ENCODE peak calls at places on chromosomes 6 and 20, in ten cellular contexts. D, A, K, Z, Q, J, N, F, O and E are unnamed samples.

GRCh38 chr20:59342017-59342957 is 41.9 kb downstream of the EDN3 start:
- DNase-seq in D (no peak), A (no peak), K (no peak), Z (no peak), Q (no peak), J (no peak), N (no peak), F (no peak), O (no peak), E (no peak)

GRCh38 chr6:4466769-4467480 is 309.3 kb upstream of the CDYL start:
- DNase-seq in D (no peak), A (no peak), K (no peak), Z (no peak), Q (no peak), J (no peak), N (no peak), F (no peak), O (no peak), E (no peak)

GRCh38 chr6:17004269-17004668 is 97.6 kb upstream of the STMND1 start:
- DNase-seq in D (no peak), A (no peak), K (no peak), Z (no peak), Q (no peak), J (no peak), N (no peak), F (no peak), O (no peak), E (no peak)

GRCh38 chr6:88964509-88964908 is 1.1 kb upstream of the RNGTT start:
- DNase-seq in D (no peak), A (no peak), K (no peak), Z (no peak), Q (no peak), J (no peak), N (no peak), F (no peak), O (no peak), E (no peak)

GRCh38 chr6:11854418-11855165 is 76.0 kb upstream of the ADTRP start:
- DNase-seq in D (peak; percentile 75), A (no peak), K (no peak), Z (no peak), Q (no peak), J (peak; percentile 43), N (no peak), F (no peak), O (peak; percentile 59), E (no peak)

GRCh38 chr6:135181333-135182119 is 418 bp downstream of the MYB start:
- DNase-seq in D (no peak), A (peak; percentile 48), K (no peak), Z (no peak), Q (peak; percentile 80), J (no peak), N (no peak), F (no peak), O (no peak), E (peak; percentile 59)

GRCh38 chr6:134363323-134364039 is 45.6 kb upstream of the SGK1 start:
- DNase-seq in D (peak; percentile 94), A (no peak), K (no peak), Z (no peak), Q (no peak), J (no peak), N (no peak), F (no peak), O (no peak), E (no peak)

GRCh38 chr6:46058951-46059350 is 43.3 kb upstream of the CLIC5 start:
- DNase-seq in D (no peak), A (no peak), K (no peak), Z (no peak), Q (no peak), J (no peak), N (no peak), F (no peak), O (no peak), E (no peak)

GRCh38 chr6:170516783-170517616 is 36.1 kb downstream of the PSMB1 start:
- DNase-seq in D (peak; percentile 71), A (no peak), K (peak; percentile 19), Z (peak; percentile 52), Q (no peak), J (peak; percentile 83), N (peak; percentile 15), F (peak; percentile 35), O (peak; percentile 30), E (no peak)

DNA sequence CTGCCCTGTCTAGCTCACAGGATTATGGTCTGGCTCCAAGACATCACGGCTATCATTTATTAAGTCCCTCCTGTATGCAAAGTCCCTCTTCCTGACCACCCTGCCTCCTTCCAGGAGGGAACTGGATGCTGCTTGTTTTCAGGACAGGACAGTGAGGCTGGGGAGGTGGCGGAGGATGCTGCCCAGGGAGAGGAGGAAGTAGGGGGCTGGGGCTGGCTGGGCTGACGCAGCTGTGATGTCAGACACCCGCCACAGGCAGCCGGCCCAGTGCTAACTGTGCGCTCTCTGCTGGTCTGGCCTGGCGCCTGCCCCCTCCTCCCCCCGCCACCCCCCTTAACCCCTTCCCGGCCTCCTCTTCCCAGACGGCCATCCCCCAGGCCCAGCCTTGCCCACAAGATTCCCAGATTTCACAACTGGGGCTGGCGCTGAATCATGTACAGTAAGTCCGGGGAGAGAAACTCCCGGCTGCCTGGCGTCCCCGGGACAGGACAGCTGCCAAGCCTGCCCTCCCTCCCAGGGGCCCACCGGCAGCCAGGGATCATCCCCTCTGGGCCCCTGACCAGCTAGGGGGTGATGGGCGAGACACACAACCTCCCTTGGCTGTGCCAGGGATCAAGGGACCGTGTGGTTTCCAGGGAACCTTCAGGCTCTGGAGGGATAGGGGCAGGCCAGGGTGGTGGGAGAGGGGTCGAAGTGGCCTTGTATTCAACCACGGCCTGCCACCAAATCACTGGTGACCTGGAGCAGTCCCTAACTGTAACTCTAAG is 118.1 kb downstream of the CEBPB start:
- DNase-seq in D (peak; percentile 93), A (peak; percentile 95), K (peak; percentile 88), Z (peak; percentile 80), Q (peak; percentile 95), J (peak; percentile 99), N (peak; percentile 90), F (peak; percentile 91), O (peak; percentile 78), E (peak; percentile 96)
- TF ChIP-seq CTCF in D (peak; percentile 40), A (no peak), K (no peak), Z (no peak), Q (peak; percentile 7), J (no peak), N (peak; percentile 8), F (peak; percentile 47), O (no peak), E (no peak)

DNA sequence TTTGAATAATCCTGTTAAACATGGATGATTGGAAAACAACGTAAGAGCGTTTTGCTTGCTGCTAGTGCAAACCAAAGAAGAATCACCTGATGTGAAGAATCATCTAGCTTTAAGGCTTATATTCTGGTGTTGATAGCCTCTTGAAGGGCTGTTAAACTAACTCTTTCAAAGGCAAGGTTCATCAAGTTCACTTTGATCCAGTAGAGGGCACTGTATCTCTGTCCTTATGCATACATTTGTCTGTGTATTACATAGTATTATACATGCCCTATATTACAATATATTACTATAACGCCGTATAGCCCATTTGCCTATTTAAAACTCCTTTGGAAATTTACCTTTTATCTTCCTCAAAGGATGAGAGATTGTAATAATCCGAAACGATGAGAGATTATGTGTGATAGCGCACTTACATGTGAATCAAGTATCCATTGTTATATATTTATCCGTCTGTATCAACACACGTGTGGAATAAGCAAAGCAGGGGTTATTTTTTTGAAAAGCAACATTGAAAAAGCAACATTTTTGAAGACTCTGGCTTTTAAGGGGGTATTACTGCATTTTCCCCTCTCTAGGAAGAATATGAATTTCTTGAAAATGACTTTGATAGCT is 50.8 kb upstream of the NRN1 start:
- DNase-seq in D (peak; percentile 61), A (no peak), K (no peak), Z (no peak), Q (no peak), J (peak; percentile 30), N (peak; percentile 42), F (peak; percentile 4), O (no peak), E (no peak)
- H3K4me3 ChIP-seq in D (no peak overlapping the region), A (no peak overlapping the region), K (no peak overlapping the region), Z (no peak overlapping the region), Q (no peak overlapping the region), J (no peak overlapping the region), N (no peak overlapping the region), F (no peak overlapping the region), O (no peak overlapping the region), E (no peak overlapping the region)

GRCh38 chr6:111642463-111643158 is 36.9 kb upstream of the TRAF3IP2 start:
- DNase-seq in D (peak; percentile 66), A (peak; percentile 80), K (no peak), Z (peak; percentile 64), Q (no peak), J (peak; percentile 86), N (peak; percentile 78), F (peak; percentile 32), O (peak; percentile 52), E (peak; percentile 72)
- TF ChIP-seq CTCF in D (peak; percentile 84), A (peak; percentile 61), K (peak; percentile 10), Z (no peak), Q (peak; percentile 55), J (peak; percentile 72), N (peak; percentile 62), F (peak; percentile 70), O (peak; percentile 34), E (peak; percentile 28)

GRCh38 chr6:36337814-36338213 is 1.1 kb upstream of the BNIP5 start:
- DNase-seq in D (no peak), A (no peak), K (no peak), Z (no peak), Q (no peak), J (no peak), N (no peak), F (no peak), O (no peak), E (no peak)

GRCh38 chr6:36340341-36340670 is 3.6 kb upstream of the BNIP5 start:
- DNase-seq in D (no peak), A (no peak), K (no peak), Z (no peak), Q (no peak), J (no peak), N (no peak), F (no peak), O (no peak), E (no peak)

GRCh38 chr6:36339156-36339555 is 2.5 kb upstream of the BNIP5 start:
- DNase-seq in D (no peak), A (no peak), K (no peak), Z (no peak), Q (no peak), J (no peak), N (no peak), F (no peak), O (no peak), E (no peak)

GRCh38 chr6:36343109-36343508 is 6.4 kb upstream of the BNIP5 start:
- DNase-seq in D (no peak), A (no peak), K (no peak), Z (no peak), Q (no peak), J (no peak), N (no peak), F (no peak), O (no peak), E (no peak)

DNA sequence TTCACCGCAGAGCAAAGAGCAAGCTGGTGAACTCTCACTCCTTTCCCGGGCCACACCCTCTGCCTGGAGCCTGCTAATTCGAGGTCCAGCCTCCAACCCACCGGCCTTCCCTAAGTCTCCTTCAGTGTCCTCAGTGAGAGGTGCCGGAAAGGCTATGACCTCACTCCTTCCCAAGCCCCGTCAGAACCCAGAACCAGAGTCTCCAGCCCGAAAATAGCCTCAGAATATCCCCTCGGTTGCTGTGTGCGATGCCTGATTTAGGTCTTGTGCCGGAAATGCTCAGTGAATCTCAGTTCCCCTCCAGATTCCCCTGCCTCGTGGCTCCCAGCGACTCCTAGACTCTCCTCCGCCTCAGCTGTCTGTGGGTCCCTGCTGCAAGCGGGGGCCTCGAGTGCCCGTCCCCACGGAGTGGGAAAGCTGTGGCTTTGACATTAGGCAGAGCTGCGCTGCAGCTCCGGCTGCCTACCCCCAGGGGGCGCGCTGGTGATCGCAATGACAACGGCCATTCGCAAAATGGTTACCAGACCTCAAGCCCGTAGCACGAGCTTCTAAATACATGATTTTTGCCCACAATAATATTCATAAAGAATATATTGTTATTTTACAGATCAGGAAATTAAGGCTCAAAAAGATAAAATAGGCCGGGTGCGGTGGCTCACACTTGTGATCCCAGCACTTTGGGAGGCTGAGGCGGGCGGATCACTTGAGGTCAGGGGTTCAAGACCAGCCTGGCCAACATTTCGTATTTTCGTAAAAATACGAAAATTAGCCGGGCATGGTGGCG is 4.2 kb upstream of the BNIP5 start:
- DNase-seq in D (peak; percentile 67), A (peak; percentile 88), K (peak; percentile 46), Z (peak; percentile 85), Q (peak; percentile 94), J (peak; percentile 89), N (peak; percentile 70), F (no peak), O (peak; percentile 70), E (peak; percentile 86)
- H3K4me3 ChIP-seq in D (peak overlapping the region; percentile 9), A (peak overlapping the region; percentile 22), K (peak overlapping the region; percentile 18), Z (peak overlapping the region; percentile 19), Q (no peak overlapping the region), J (peak overlapping the region; percentile 36), N (peak overlapping the region; percentile 16), F (no peak overlapping the region), O (no peak overlapping the region), E (peak overlapping the region; percentile 9)